ENCODE peak calls at places on chromosome 14, in four cellular contexts. J is ovary, A is uterus, Y is tibial nerve. Q is an unnamed sample.

GRCh38 chr14:90105756-90106155 is 44.0 kb downstream of the KCNK13 start:
- DNase-seq in J (peak; percentile 17), A (no peak), Y (no peak), Q (peak; percentile 89)

GRCh38 chr14:93957751-93958566 is 18.4 kb downstream of the ASB2 start:
- DNase-seq in J (no peak), A (no peak), Y (no peak), Q (no peak)

GRCh38 chr14:55807059-55807499 is 227.1 kb downstream of the KTN1 start:
- DNase-seq in J (peak; percentile 82), A (peak; percentile 85), Y (peak; percentile 90), Q (peak; percentile 76)

GRCh38 chr14:69043007-69043444 is 63.9 kb upstream of the ACTN1 start:
- DNase-seq in J (no peak), A (peak; percentile 53), Y (no peak), Q (peak; percentile 31)

GRCh38 chr14:61343471-61343870 is 22.1 kb downstream of the PRKCH start:
- DNase-seq in J (no peak), A (no peak), Y (no peak), Q (no peak)

GRCh38 chr14:99231850-99232401 is 40.1 kb downstream of the BCL11B start:
- DNase-seq in J (peak; percentile 41), A (no peak), Y (no peak), Q (peak; percentile 85)

GRCh38 chr14:53408175-53408879 is 255.2 kb upstream of the DDHD1 start:
- DNase-seq in J (no peak), A (no peak), Y (no peak), Q (no peak)

GRCh38 chr14:104797112-104798044 is 1.8 kb upstream of the AKT1 start:
- DNase-seq in J (no peak), A (no peak), Y (no peak), Q (peak; percentile 85)

GRCh38 chr14:53509227-53509822 is 356.2 kb upstream of the DDHD1 start:
- DNase-seq in J (peak; percentile 63), A (peak; percentile 79), Y (peak; percentile 18), Q (peak; percentile 10)

GRCh38 chr14:78848234-78848820 is 678.2 kb downstream of the NRXN3 start:
- DNase-seq in J (peak; percentile 13), A (no peak), Y (no peak), Q (peak; percentile 29)

GRCh38 chr14:61456720-61457119 is 135.3 kb downstream of the PRKCH start:
- DNase-seq in J (peak; percentile 65), A (peak; percentile 71), Y (peak; percentile 75), Q (peak; percentile 84)

GRCh38 chr14:58640959-58641358 is 3.2 kb downstream of the DACT1 start:
- DNase-seq in J (no peak), A (no peak), Y (no peak), Q (no peak)

GRCh38 chr14:33589334-33589733 is 361.5 kb downstream of the EGLN3 start:
- DNase-seq in J (peak; percentile 21), A (peak; percentile 14), Y (no peak), Q (peak; percentile 28)

GRCh38 chr14:61737913-61738312 is 24.3 kb upstream of the SNAPC1 start:
- DNase-seq in J (no peak), A (no peak), Y (no peak), Q (no peak)

GRCh38 chr14:85532981-85533820 is 3.3 kb downstream of the FLRT2 start:
- DNase-seq in J (peak; percentile 79), A (peak; percentile 47), Y (peak; percentile 57), Q (peak; percentile 79)

GRCh38 chr14:79809849-79810612 is 401.3 kb downstream of the DIO2 start:
- DNase-seq in J (no peak), A (no peak), Y (no peak), Q (no peak)

GRCh38 chr14:105196228-105196960 is 15.3 kb upstream of the NUDT14 start:
- DNase-seq in J (no peak), A (no peak), Y (no peak), Q (no peak)

GRCh38 chr14:64196668-64197411 is 97.3 kb downstream of the ESR2 start:
- DNase-seq in J (peak; percentile 66), A (no peak), Y (no peak), Q (peak; percentile 99)

GRCh38 chr14:104280085-104280901 is 141.9 kb downstream of the KIF26A start:
- DNase-seq in J (peak; percentile 14), A (peak; percentile 10), Y (no peak), Q (no peak)

GRCh38 chr14:22598896-22599244 is 770 bp downstream of the ABHD4 start:
- DNase-seq in J (no peak), A (peak; percentile 72), Y (no peak), Q (peak; percentile 71)

GRCh38 chr14:55123101-55123500 is 6.0 kb upstream of the LGALS3 start:
- DNase-seq in J (peak; percentile 51), A (peak; percentile 56), Y (no peak), Q (no peak)

GRCh38 chr14:22168092-22168955 is 420.7 kb downstream of the DAD1 start:
- DNase-seq in J (no peak), A (no peak), Y (no peak), Q (no peak)

GRCh38 chr14:89549381-89550102 is 132.5 kb upstream of the FOXN3 start:
- DNase-seq in J (no peak), A (no peak), Y (no peak), Q (no peak)

GRCh38 chr14:52961060-52961639 is 10.3 kb upstream of the FERMT2 start:
- DNase-seq in J (peak; percentile 37), A (peak; percentile 67), Y (no peak), Q (peak; percentile 70)

GRCh38 chr14:64178814-64179213 is 115.4 kb downstream of the ESR2 start:
- DNase-seq in J (no peak), A (no peak), Y (no peak), Q (no peak)

GRCh38 chr14:20436363-20436755 is 393 bp upstream of the KLHL33 start:
- DNase-seq in J (no peak), A (no peak), Y (no peak), Q (no peak)

GRCh38 chr14:76647699-76648298 is 113.5 kb upstream of the VASH1 start:
- DNase-seq in J (no peak), A (no peak), Y (no peak), Q (peak; percentile 38)

GRCh38 chr14:61889914-61890351 is 127.7 kb downstream of the SNAPC1 start:
- DNase-seq in J (no peak), A (no peak), Y (no peak), Q (no peak)

GRCh38 chr14:49972840-49973239 is 80.0 kb downstream of the ARF6 start:
- DNase-seq in J (peak; percentile 45), A (peak; percentile 54), Y (no peak), Q (peak; percentile 39)
- TF ChIP-seq POLR2A in J (no peak), A (no peak), Y (no peak), Q (no peak)

GRCh38 chr14:50762931-50763300 is 68.0 kb downstream of the NIN start:
- DNase-seq in J (no peak), A (no peak), Y (no peak), Q (no peak)
- H3K36me3 ChIP-seq in J (no peaks in the 10 kb centered on the region), A (no peaks in the 10 kb centered on the region), Y (no peaks in the 10 kb centered on the region), Q (peaks cover 23% of the 10 kb centered on the region)

DNA sequence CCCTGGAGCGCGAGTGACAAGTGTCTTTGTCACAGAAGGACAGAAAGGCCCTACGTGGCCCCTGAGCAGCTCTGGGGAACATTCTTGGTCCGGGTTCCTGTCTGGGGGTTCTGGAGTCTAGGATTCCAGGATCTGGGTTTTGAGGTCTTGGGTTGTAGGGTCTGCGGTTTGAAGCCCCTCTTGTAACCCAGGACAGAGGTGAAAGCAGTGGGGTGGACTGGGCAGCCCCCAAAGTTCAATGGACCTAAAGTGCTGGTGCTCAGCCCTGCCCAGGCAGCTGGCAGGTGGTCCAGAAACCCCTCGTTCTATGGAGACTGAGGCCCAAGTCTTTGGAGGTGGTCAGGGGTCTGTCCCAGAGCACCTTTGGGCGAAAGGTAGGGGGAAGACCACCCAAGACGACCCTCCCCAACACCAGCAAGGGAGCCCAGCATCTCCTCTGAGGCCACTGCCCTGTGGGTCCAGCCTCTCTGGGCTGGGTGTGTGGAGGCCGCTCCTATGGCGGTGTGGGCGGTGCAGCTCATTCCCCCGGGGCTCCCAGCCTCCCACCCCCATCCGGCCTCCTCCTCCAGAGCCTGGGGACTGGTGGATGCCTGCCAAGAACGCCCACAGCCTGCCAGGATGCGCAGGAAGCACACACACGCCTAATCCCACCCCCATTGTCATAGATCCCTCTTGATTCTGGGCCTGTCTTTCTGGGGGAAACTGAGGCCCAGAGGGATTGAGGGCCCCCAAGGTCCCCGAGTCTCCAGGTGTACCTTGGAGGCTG is 30.2 kb upstream of the ANKRD9 start:
- DNase-seq in J (peak; percentile 66), A (no peak), Y (no peak), Q (no peak)
- H3K27ac ChIP-seq in J (no peak overlapping the region), A (no peak overlapping the region), Y (no peak overlapping the region), Q (no peak overlapping the region)

GRCh38 chr14:100417466-100417865 is 94.3 kb downstream of the SLC25A47 start:
- DNase-seq in J (peak; percentile 63), A (no peak), Y (no peak), Q (no peak)
- TF ChIP-seq POLR2A in J (no peak), A (no peak), Y (no peak), Q (no peak)

DNA sequence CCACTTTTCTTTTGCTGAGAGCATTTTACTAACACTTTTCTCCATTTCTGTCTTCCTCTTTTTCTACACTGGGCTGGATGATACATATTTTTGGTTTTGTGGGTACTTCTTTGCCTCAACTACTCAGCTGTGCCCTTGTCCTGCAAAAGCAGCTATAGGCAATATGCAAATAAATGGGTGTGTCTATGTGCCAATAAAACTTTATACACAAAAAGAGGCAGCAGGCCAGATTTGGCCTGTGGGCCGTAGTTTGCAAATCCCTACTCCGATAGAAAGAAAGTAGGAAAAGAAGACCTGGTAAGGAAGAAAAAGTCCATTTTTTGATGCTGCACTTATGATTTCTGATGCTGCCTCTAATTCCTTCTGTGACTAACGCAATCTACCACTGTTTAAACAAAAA is 6.5 kb downstream of the CLMN start:
- DNase-seq in J (no peak), A (no peak), Y (no peak), Q (no peak)
- H3K36me3 ChIP-seq in J (no peaks in the 10 kb centered on the region), A (no peaks in the 10 kb centered on the region), Y (no peaks in the 10 kb centered on the region), Q (no peaks in the 10 kb centered on the region)

DNA sequence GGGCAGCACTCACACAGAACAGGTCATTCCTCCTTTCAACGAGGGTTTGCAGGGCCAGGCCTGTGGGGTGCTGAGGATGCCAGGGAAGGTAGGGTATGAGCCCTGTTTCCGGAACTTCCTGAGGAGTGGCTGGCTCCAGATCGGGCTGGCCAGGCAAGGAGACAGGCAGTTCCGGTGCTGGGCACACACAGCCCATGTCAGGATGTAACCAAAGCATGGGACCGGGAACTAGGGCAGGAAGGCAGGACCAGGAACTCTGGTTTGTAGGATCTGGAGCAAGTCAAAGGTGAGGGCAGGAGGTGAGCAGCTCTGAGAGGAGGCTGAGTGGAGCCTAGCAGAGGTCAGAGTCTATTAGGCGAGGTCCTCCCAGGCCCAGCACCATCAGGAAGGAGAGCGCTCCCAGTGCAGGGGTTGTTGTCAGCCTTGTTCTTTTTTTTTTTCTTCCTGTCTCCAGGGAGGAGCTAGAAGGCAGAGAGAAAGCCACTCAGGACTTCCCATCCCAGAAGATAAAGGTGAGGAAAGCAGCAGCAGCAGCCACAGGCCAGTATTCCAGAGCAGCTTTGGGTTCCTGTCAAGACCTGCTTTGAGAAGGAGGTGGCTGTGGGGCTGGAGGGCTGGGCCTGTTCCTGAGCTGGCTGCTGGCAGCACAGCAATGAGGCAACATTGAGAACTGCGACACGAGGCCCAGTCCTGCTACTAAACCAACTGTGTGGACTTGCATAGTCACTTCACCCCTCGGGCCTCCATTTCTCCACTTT is 49.0 kb upstream of the PTGR2 start:
- DNase-seq in J (no peak), A (no peak), Y (no peak), Q (no peak)
- H3K27ac ChIP-seq in J (no peak overlapping the region), A (no peak overlapping the region), Y (no peak overlapping the region), Q (no peak overlapping the region)

Q was measured in thyroid gland.